ENCODE peak calls at places on chromosomes 6 and 20, in nine cellular contexts. One of them, this sample, is unnamed.

GRCh38 chr6:7542065-7542877 is 800 bp downstream of the DSP start:
- DNase-seq in B cell: peak
- DNase-seq in NCI-H1694 treated with DMSO at 0.1 percent for 48 hours: no peak
- DNase-seq in GM19239: peak
- DNase-seq in NCI-H1436: no peak
- DNase-seq in substantia nigra: no peak
- DNase-seq in Ammon's horn: no peak
- DNase-seq in T-helper 9 cell: no peak
- DNase-seq in posterior cingulate gyrus: no peak
- DNase-seq in this sample: no peak

GRCh38 chr6:6686748-6687601 is 98.5 kb downstream of the LY86 start:
- DNase-seq in NCI-H1694 treated with DMSO at 0.1 percent for 48 hours: peak
- DNase-seq in posterior cingulate gyrus: no peak
- DNase-seq in B cell: peak
- DNase-seq in T-helper 9 cell: no peak
- DNase-seq in Ammon's horn: no peak
- DNase-seq in NCI-H1436: peak
- DNase-seq in substantia nigra: peak
- DNase-seq in GM19239: no peak
- DNase-seq in this sample: peak

GRCh38 chr20:23875606-23876237 is 3.8 kb downstream of the CST5 start:
- DNase-seq in posterior cingulate gyrus: no peak
- DNase-seq in T-helper 9 cell: no peak
- DNase-seq in Ammon's horn: no peak
- DNase-seq in NCI-H1694 treated with DMSO at 0.1 percent for 48 hours: no peak
- DNase-seq in B cell: no peak
- DNase-seq in GM19239: no peak
- DNase-seq in NCI-H1436: no peak
- DNase-seq in substantia nigra: no peak
- DNase-seq in this sample: no peak

GRCh38 chr6:136249336-136249735 is 775 bp downstream of the MTFR2 start:
- DNase-seq in posterior cingulate gyrus: no peak
- DNase-seq in NCI-H1436: no peak
- DNase-seq in substantia nigra: no peak
- DNase-seq in NCI-H1694 treated with DMSO at 0.1 percent for 48 hours: no peak
- DNase-seq in B cell: no peak
- DNase-seq in GM19239: no peak
- DNase-seq in T-helper 9 cell: no peak
- DNase-seq in Ammon's horn: no peak
- DNase-seq in this sample: no peak

GRCh38 chr6:77341058-77341986 is 122.0 kb downstream of the HTR1B start:
- DNase-seq in substantia nigra: no peak
- DNase-seq in Ammon's horn: no peak
- DNase-seq in GM19239: no peak
- DNase-seq in T-helper 9 cell: no peak
- DNase-seq in NCI-H1436: no peak
- DNase-seq in posterior cingulate gyrus: no peak
- DNase-seq in NCI-H1694 treated with DMSO at 0.1 percent for 48 hours: no peak
- DNase-seq in B cell: no peak
- DNase-seq in this sample: no peak

GRCh38 chr6:24455061-24455460 is 34.3 kb downstream of the GPLD1 start:
- DNase-seq in NCI-H1436: no peak
- DNase-seq in NCI-H1694 treated with DMSO at 0.1 percent for 48 hours: no peak
- DNase-seq in T-helper 9 cell: no peak
- DNase-seq in Ammon's horn: no peak
- DNase-seq in GM19239: no peak
- DNase-seq in B cell: no peak
- DNase-seq in substantia nigra: no peak
- DNase-seq in posterior cingulate gyrus: no peak
- DNase-seq in this sample: no peak

GRCh38 chr20:20887593-20888272 is 175.3 kb upstream of the RALGAPA2 start:
- DNase-seq in substantia nigra: no peak
- DNase-seq in NCI-H1436: no peak
- DNase-seq in Ammon's horn: no peak
- DNase-seq in B cell: no peak
- DNase-seq in posterior cingulate gyrus: peak
- DNase-seq in NCI-H1694 treated with DMSO at 0.1 percent for 48 hours: no peak
- DNase-seq in GM19239: no peak
- DNase-seq in T-helper 9 cell: no peak
- DNase-seq in this sample: no peak

GRCh38 chr6:27251672-27252251 is 4.3 kb downstream of the PRSS16 start:
- DNase-seq in NCI-H1436: peak
- DNase-seq in GM19239: peak
- DNase-seq in B cell: peak
- DNase-seq in posterior cingulate gyrus: peak
- DNase-seq in Ammon's horn: peak
- DNase-seq in NCI-H1694 treated with DMSO at 0.1 percent for 48 hours: peak
- DNase-seq in substantia nigra: no peak
- DNase-seq in T-helper 9 cell: peak
- DNase-seq in this sample: peak

GRCh38 chr6:130574146-130574545 is 208.3 kb downstream of the TMEM200A start:
- DNase-seq in substantia nigra: no peak
- DNase-seq in B cell: no peak
- DNase-seq in Ammon's horn: no peak
- DNase-seq in NCI-H1436: no peak
- DNase-seq in T-helper 9 cell: no peak
- DNase-seq in posterior cingulate gyrus: no peak
- DNase-seq in NCI-H1694 treated with DMSO at 0.1 percent for 48 hours: no peak
- DNase-seq in GM19239: no peak
- DNase-seq in this sample: no peak

GRCh38 chr20:50967621-50968020 is 9.0 kb downstream of the MOCS3 start:
- DNase-seq in substantia nigra: no peak
- DNase-seq in Ammon's horn: no peak
- DNase-seq in GM19239: no peak
- DNase-seq in B cell: no peak
- DNase-seq in NCI-H1436: no peak
- DNase-seq in NCI-H1694 treated with DMSO at 0.1 percent for 48 hours: no peak
- DNase-seq in T-helper 9 cell: no peak
- DNase-seq in posterior cingulate gyrus: no peak
- DNase-seq in this sample: no peak

GRCh38 chr6:3724451-3725144 is 26.9 kb downstream of the PXDC1 start:
- DNase-seq in substantia nigra: no peak
- DNase-seq in Ammon's horn: no peak
- DNase-seq in GM19239: no peak
- DNase-seq in NCI-H1694 treated with DMSO at 0.1 percent for 48 hours: no peak
- DNase-seq in NCI-H1436: no peak
- DNase-seq in B cell: no peak
- DNase-seq in posterior cingulate gyrus: no peak
- DNase-seq in T-helper 9 cell: no peak
- DNase-seq in this sample: no peak

GRCh38 chr20:56443654-56444540 is 24.5 kb upstream of the RTF2 start:
- DNase-seq in substantia nigra: no peak
- DNase-seq in GM19239: no peak
- DNase-seq in B cell: no peak
- DNase-seq in T-helper 9 cell: no peak
- DNase-seq in posterior cingulate gyrus: no peak
- DNase-seq in Ammon's horn: no peak
- DNase-seq in NCI-H1694 treated with DMSO at 0.1 percent for 48 hours: no peak
- DNase-seq in NCI-H1436: peak
- DNase-seq in this sample: no peak

GRCh38 chr6:39301606-39302005 is 12.6 kb downstream of the KCNK17 start:
- DNase-seq in NCI-H1694 treated with DMSO at 0.1 percent for 48 hours: no peak
- DNase-seq in B cell: no peak
- DNase-seq in T-helper 9 cell: no peak
- DNase-seq in GM19239: no peak
- DNase-seq in posterior cingulate gyrus: no peak
- DNase-seq in substantia nigra: no peak
- DNase-seq in NCI-H1436: no peak
- DNase-seq in Ammon's horn: no peak
- DNase-seq in this sample: peak

GRCh38 chr6:7214400-7214940 is 98.5 kb downstream of the SSR1 start:
- DNase-seq in NCI-H1694 treated with DMSO at 0.1 percent for 48 hours: peak
- DNase-seq in GM19239: no peak
- DNase-seq in Ammon's horn: no peak
- DNase-seq in substantia nigra: no peak
- DNase-seq in T-helper 9 cell: no peak
- DNase-seq in posterior cingulate gyrus: no peak
- DNase-seq in B cell: no peak
- DNase-seq in NCI-H1436: no peak
- DNase-seq in this sample: no peak

GRCh38 chr20:59780494-59781185 is 152.8 kb downstream of the SYCP2 start:
- DNase-seq in B cell: no peak
- DNase-seq in NCI-H1694 treated with DMSO at 0.1 percent for 48 hours: no peak
- DNase-seq in Ammon's horn: no peak
- DNase-seq in posterior cingulate gyrus: no peak
- DNase-seq in GM19239: no peak
- DNase-seq in NCI-H1436: no peak
- DNase-seq in substantia nigra: no peak
- DNase-seq in T-helper 9 cell: no peak
- DNase-seq in this sample: no peak

GRCh38 chr20:59145926-59146800 is 17.5 kb upstream of the ZNF831 start:
- DNase-seq in NCI-H1694 treated with DMSO at 0.1 percent for 48 hours: no peak
- DNase-seq in T-helper 9 cell: no peak
- DNase-seq in substantia nigra: no peak
- DNase-seq in B cell: peak
- DNase-seq in Ammon's horn: peak
- DNase-seq in NCI-H1436: no peak
- DNase-seq in GM19239: no peak
- DNase-seq in posterior cingulate gyrus: no peak
- DNase-seq in this sample: no peak

GRCh38 chr6:158461954-158462353 is 97.9 kb upstream of the TMEM181 start:
- DNase-seq in NCI-H1436: no peak
- DNase-seq in substantia nigra: no peak
- DNase-seq in posterior cingulate gyrus: no peak
- DNase-seq in NCI-H1694 treated with DMSO at 0.1 percent for 48 hours: no peak
- DNase-seq in B cell: no peak
- DNase-seq in Ammon's horn: no peak
- DNase-seq in T-helper 9 cell: no peak
- DNase-seq in GM19239: no peak
- DNase-seq in this sample: no peak

GRCh38 chr20:32189691-32190607 is 17.6 kb downstream of the PLAGL2 start:
- DNase-seq in NCI-H1436: peak
- DNase-seq in substantia nigra: peak
- DNase-seq in posterior cingulate gyrus: peak
- DNase-seq in GM19239: no peak
- DNase-seq in Ammon's horn: peak
- DNase-seq in NCI-H1694 treated with DMSO at 0.1 percent for 48 hours: peak
- DNase-seq in T-helper 9 cell: peak
- DNase-seq in B cell: peak
- DNase-seq in this sample: no peak

GRCh38 chr6:24004659-24005058 is 121.4 kb upstream of the NRSN1 start:
- DNase-seq in B cell: no peak
- DNase-seq in Ammon's horn: no peak
- DNase-seq in NCI-H1694 treated with DMSO at 0.1 percent for 48 hours: no peak
- DNase-seq in substantia nigra: no peak
- DNase-seq in T-helper 9 cell: no peak
- DNase-seq in NCI-H1436: no peak
- DNase-seq in posterior cingulate gyrus: no peak
- DNase-seq in GM19239: no peak
- DNase-seq in this sample: no peak

GRCh38 chr6:107690864-107691661 is 133.1 kb downstream of the SCML4 start:
- DNase-seq in GM19239: no peak
- DNase-seq in Ammon's horn: no peak
- DNase-seq in T-helper 9 cell: no peak
- DNase-seq in B cell: no peak
- DNase-seq in NCI-H1436: no peak
- DNase-seq in substantia nigra: no peak
- DNase-seq in NCI-H1694 treated with DMSO at 0.1 percent for 48 hours: no peak
- DNase-seq in posterior cingulate gyrus: no peak
- DNase-seq in this sample: no peak

GRCh38 chr6:146357578-146358340 is 185.9 kb upstream of the RAB32 start:
- DNase-seq in GM19239: no peak
- DNase-seq in NCI-H1694 treated with DMSO at 0.1 percent for 48 hours: no peak
- DNase-seq in Ammon's horn: no peak
- DNase-seq in substantia nigra: no peak
- DNase-seq in NCI-H1436: no peak
- DNase-seq in T-helper 9 cell: no peak
- DNase-seq in posterior cingulate gyrus: no peak
- DNase-seq in B cell: no peak
- DNase-seq in this sample: no peak

GRCh38 chr20:10729785-10730184 is 56.0 kb upstream of the JAG1 start:
- DNase-seq in B cell: no peak
- DNase-seq in Ammon's horn: no peak
- DNase-seq in substantia nigra: no peak
- DNase-seq in T-helper 9 cell: no peak
- DNase-seq in NCI-H1694 treated with DMSO at 0.1 percent for 48 hours: no peak
- DNase-seq in posterior cingulate gyrus: no peak
- DNase-seq in NCI-H1436: no peak
- DNase-seq in GM19239: no peak
- DNase-seq in this sample: no peak

GRCh38 chr6:132964101-132964867 is 149.9 kb downstream of the RPS12 start:
- DNase-seq in substantia nigra: no peak
- DNase-seq in T-helper 9 cell: no peak
- DNase-seq in GM19239: no peak
- DNase-seq in NCI-H1436: no peak
- DNase-seq in B cell: no peak
- DNase-seq in posterior cingulate gyrus: no peak
- DNase-seq in NCI-H1694 treated with DMSO at 0.1 percent for 48 hours: no peak
- DNase-seq in Ammon's horn: no peak
- DNase-seq in this sample: peak

GRCh38 chr6:72218125-72218524 is 331.8 kb downstream of the RIMS1 start:
- DNase-seq in posterior cingulate gyrus: peak
- DNase-seq in substantia nigra: no peak
- DNase-seq in T-helper 9 cell: no peak
- DNase-seq in NCI-H1436: no peak
- DNase-seq in Ammon's horn: peak
- DNase-seq in GM19239: no peak
- DNase-seq in NCI-H1694 treated with DMSO at 0.1 percent for 48 hours: peak
- DNase-seq in B cell: no peak
- DNase-seq in this sample: peak

GRCh38 chr6:108163267-108163643 is 2.6 kb upstream of the NR2E1 start:
- DNase-seq in NCI-H1694 treated with DMSO at 0.1 percent for 48 hours: no peak
- DNase-seq in substantia nigra: no peak
- DNase-seq in B cell: no peak
- DNase-seq in Ammon's horn: no peak
- DNase-seq in NCI-H1436: no peak
- DNase-seq in GM19239: no peak
- DNase-seq in T-helper 9 cell: no peak
- DNase-seq in posterior cingulate gyrus: no peak
- DNase-seq in this sample: no peak

GRCh38 chr20:54822407-54822806 is 347.0 kb downstream of the DOK5 start:
- DNase-seq in Ammon's horn: no peak
- DNase-seq in GM19239: no peak
- DNase-seq in posterior cingulate gyrus: no peak
- DNase-seq in T-helper 9 cell: no peak
- DNase-seq in substantia nigra: no peak
- DNase-seq in B cell: no peak
- DNase-seq in NCI-H1436: no peak
- DNase-seq in NCI-H1694 treated with DMSO at 0.1 percent for 48 hours: no peak
- DNase-seq in this sample: no peak

GRCh38 chr6:168035661-168036616 is 38.5 kb downstream of the KIF25 start:
- DNase-seq in B cell: no peak
- DNase-seq in NCI-H1436: peak
- DNase-seq in T-helper 9 cell: no peak
- DNase-seq in NCI-H1694 treated with DMSO at 0.1 percent for 48 hours: no peak
- DNase-seq in substantia nigra: no peak
- DNase-seq in Ammon's horn: no peak
- DNase-seq in GM19239: no peak
- DNase-seq in posterior cingulate gyrus: no peak
- DNase-seq in this sample: no peak

GRCh38 chr6:135675862-135676261 is 175.6 kb upstream of the PDE7B start:
- DNase-seq in posterior cingulate gyrus: no peak
- DNase-seq in substantia nigra: no peak
- DNase-seq in GM19239: peak
- DNase-seq in B cell: peak
- DNase-seq in Ammon's horn: no peak
- DNase-seq in NCI-H1694 treated with DMSO at 0.1 percent for 48 hours: no peak
- DNase-seq in NCI-H1436: peak
- DNase-seq in T-helper 9 cell: peak
- DNase-seq in this sample: peak

GRCh38 chr6:64727075-64727474 is 980.0 kb downstream of the EYS start:
- DNase-seq in B cell: no peak
- DNase-seq in GM19239: no peak
- DNase-seq in substantia nigra: no peak
- DNase-seq in posterior cingulate gyrus: no peak
- DNase-seq in T-helper 9 cell: no peak
- DNase-seq in NCI-H1694 treated with DMSO at 0.1 percent for 48 hours: no peak
- DNase-seq in NCI-H1436: no peak
- DNase-seq in Ammon's horn: no peak
- DNase-seq in this sample: no peak

GRCh38 chr20:61417221-61417941 is 165.3 kb downstream of the CDH4 start:
- DNase-seq in substantia nigra: no peak
- DNase-seq in T-helper 9 cell: no peak
- DNase-seq in GM19239: no peak
- DNase-seq in posterior cingulate gyrus: no peak
- DNase-seq in NCI-H1694 treated with DMSO at 0.1 percent for 48 hours: no peak
- DNase-seq in B cell: no peak
- DNase-seq in Ammon's horn: no peak
- DNase-seq in NCI-H1436: no peak
- DNase-seq in this sample: no peak

GRCh38 chr6:7813704-7814103 is 87.8 kb downstream of the BMP6 start:
- DNase-seq in NCI-H1436: no peak
- DNase-seq in NCI-H1694 treated with DMSO at 0.1 percent for 48 hours: no peak
- DNase-seq in posterior cingulate gyrus: no peak
- DNase-seq in T-helper 9 cell: no peak
- DNase-seq in Ammon's horn: no peak
- DNase-seq in substantia nigra: no peak
- DNase-seq in B cell: no peak
- DNase-seq in GM19239: no peak
- DNase-seq in this sample: no peak